ENCODE peak calls at places on chromosomes 6 and 20, in four cellular contexts. T is astrocyte of the cerebellum; N is neural crest cell; X is activated effector memory CD4-positive, alpha-beta T cell treated with Interleukin-2 at 50 U/mL for 16 hours. V is an unnamed sample.

GRCh38 chr6:74447013-74447412 is 751.0 kb downstream of the CD109 start:
- DNase-seq in T (no peak), X (no peak), N (no peak), V (peak)

GRCh38 chr6:49606696-49607390 is 29.8 kb downstream of the RHAG start:
- DNase-seq in T (peak), N (peak), X (no peak), V (peak)

GRCh38 chr20:444862-445426 is 17.4 kb downstream of the TBC1D20 start:
- DNase-seq in X (no peak), N (no peak), T (peak), V (no peak)

GRCh38 chr20:51327251-51327841 is 215.2 kb downstream of the NFATC2 start:
- DNase-seq in X (no peak), N (no peak), T (peak), V (no peak)

GRCh38 chr6:35161776-35162607 is 20.9 kb upstream of the TCP11 start:
- DNase-seq in T (no peak), N (no peak), X (no peak), V (no peak)

GRCh38 chr6:162200036-162200435 is 527.5 kb downstream of the PRKN start:
- DNase-seq in X (no peak), N (no peak), T (no peak), V (no peak)

GRCh38 chr6:21386744-21387143 is 206.8 kb upstream of the SOX4 start:
- DNase-seq in X (no peak), T (no peak), N (no peak), V (no peak)

GRCh38 chr6:113594726-113595125 is 262.4 kb upstream of the MARCKS start:
- DNase-seq in N (no peak), X (no peak), T (no peak), V (no peak)

GRCh38 chr6:28960846-28961500 is 37.2 kb upstream of the TRIM27 start:
- DNase-seq in T (no peak), X (no peak), N (no peak), V (no peak)

GRCh38 chr20:38165089-38165965 is at the start of gene TGM2:
- DNase-seq in X (no peak), T (no peak), N (peak), V (no peak)

GRCh38 chr20:3753098-3753497 is 14.5 kb downstream of the ADISSP start:
- DNase-seq in T (peak), N (peak), X (peak), V (no peak)

GRCh38 chr6:96499781-96500180 is 21.8 kb upstream of the UFL1 start:
- DNase-seq in X (peak), N (no peak), T (no peak), V (no peak)